ENCODE peak calls at places on chromosomes 3 and 15, in four cellular contexts. S is suprapubic skin, I is sigmoid colon, Z is stomach. M is an unnamed sample.

GRCh38 chr15:73056460-73056859 is 4.2 kb downstream of the NEO1 start:
- DNase-seq in S (no peak), I (no peak), Z (no peak), M (no peak)

GRCh38 chr3:48739955-48740823 is 23.2 kb upstream of the IP6K2 start:
- DNase-seq in S (peak), I (peak), Z (peak), M (peak)

GRCh38 chr3:192899540-192899982 is 18.1 kb downstream of the MB21D2 start:
- DNase-seq in S (no peak), I (no peak), Z (no peak), M (no peak)

GRCh38 chr3:55189359-55189801 is 261.5 kb upstream of the LRTM1 start:
- DNase-seq in S (no peak), I (no peak), Z (no peak), M (no peak)

GRCh38 chr3:183327343-183327742 is 74.3 kb downstream of the B3GNT5 start:
- DNase-seq in S (no peak), I (no peak), Z (no peak), M (no peak)

GRCh38 chr3:36677331-36678007 is 86.9 kb downstream of the DCLK3 start:
- DNase-seq in S (no peak), I (no peak), Z (no peak), M (no peak)

GRCh38 chr3:71784914-71785593 is at the start of gene PROK2:
- DNase-seq in S (no peak), I (no peak), Z (no peak), M (no peak)

GRCh38 chr15:71505962-71506361 is 304.4 kb upstream of the NR2E3 start:
- DNase-seq in S (no peak), I (no peak), Z (no peak), M (no peak)

GRCh38 chr3:58425782-58426181 is 7.8 kb downstream of the PDHB start:
- DNase-seq in S (no peak), I (no peak), Z (no peak), M (no peak)

GRCh38 chr3:190366145-190366544 is 21.8 kb upstream of the CLDN16 start:
- DNase-seq in S (no peak), I (no peak), Z (no peak), M (no peak)

GRCh38 chr15:89822030-89822429 is 7.4 kb upstream of the ANPEP start:
- DNase-seq in S (no peak), I (no peak), Z (no peak), M (no peak)

GRCh38 chr3:196641278-196642058 is 2.0 kb downstream of the NRROS start:
- DNase-seq in S (no peak), I (no peak), Z (no peak), M (no peak)

GRCh38 chr15:85443593-85444328 is 63.4 kb downstream of the AKAP13 start:
- DNase-seq in S (no peak), I (no peak), Z (no peak), M (no peak)

GRCh38 chr3:126654571-126655393 is at the start of gene TXNRD3:
- DNase-seq in S (peak), I (peak), Z (peak), M (peak)

GRCh38 chr3:13414040-13414729 is 5.9 kb downstream of the NUP210 start:
- DNase-seq in S (no peak), I (no peak), Z (peak), M (no peak)

GRCh38 chr3:99373088-99373875 is 265.1 kb upstream of the COL8A1 start:
- DNase-seq in S (no peak), I (no peak), Z (no peak), M (no peak)

GRCh38 chr3:86245360-86245759 is 745.6 kb downstream of the VGLL3 start:
- DNase-seq in S (no peak), I (no peak), Z (no peak), M (no peak)

GRCh38 chr15:50979041-50979440 is 70.6 kb downstream of the AP4E1 start:
- DNase-seq in S (no peak), I (no peak), Z (no peak), M (no peak)

GRCh38 chr3:90184861-90185260 is 1077.4 kb downstream of the EPHA3 start:
- DNase-seq in S (no peak), I (no peak), Z (no peak), M (no peak)

GRCh38 chr15:84961114-84961452 is 20.6 kb upstream of the PDE8A start:
- DNase-seq in S (no peak), I (no peak), Z (no peak), M (no peak)

GRCh38 chr3:16239776-16240175 is 25.0 kb downstream of the DPH3 start:
- DNase-seq in S (no peak), I (no peak), Z (no peak), M (no peak)

GRCh38 chr3:99962703-99963102 is 145.0 kb downstream of the CMSS1 start:
- DNase-seq in S (no peak), I (no peak), Z (no peak), M (no peak)

GRCh38 chr3:20043398-20043797 is 3.2 kb downstream of the KAT2B start:
- DNase-seq in S (peak), I (peak), Z (peak), M (no peak)

GRCh38 chr15:58453931-58454793 is 22.4 kb downstream of the LIPC start:
- DNase-seq in S (no peak), I (peak), Z (no peak), M (no peak)

GRCh38 chr15:29925227-29926082 is 103.2 kb upstream of the TJP1 start:
- DNase-seq in S (no peak), I (peak), Z (peak), M (peak)

GRCh38 chr3:128619146-128619890 is 31.3 kb downstream of the RPN1 start:
- DNase-seq in S (no peak), I (no peak), Z (no peak), M (no peak)

GRCh38 chr3:3600665-3601340 is 198.4 kb upstream of the LRRN1 start:
- DNase-seq in S (no peak), I (no peak), Z (no peak), M (no peak)

GRCh38 chr3:12195231-12195630 is 36.5 kb upstream of the TIMP4 start:
- DNase-seq in S (no peak), I (no peak), Z (no peak), M (no peak)

GRCh38 chr15:33448961-33449611 is 138.3 kb downstream of the RYR3 start:
- DNase-seq in S (no peak), I (no peak), Z (no peak), M (no peak)

GRCh38 chr3:183217548-183218321 is 35.3 kb upstream of the B3GNT5 start:
- DNase-seq in S (no peak), I (no peak), Z (no peak), M (no peak)

GRCh38 chr3:10365791-10366190 is 44.9 kb upstream of the SEC13 start:
- DNase-seq in S (no peak), I (no peak), Z (no peak), M (no peak)

GRCh38 chr3:177491301-177492031 is 294.2 kb upstream of the TBL1XR1 start:
- DNase-seq in S (no peak), I (no peak), Z (no peak), M (no peak)
- TF ChIP-seq EP300 in S (no peak), I (no peak), Z (no peak), M (no peak)

GRCh38 chr3:106728315-106728821 is 648.9 kb upstream of the CCDC54 start:
- DNase-seq in S (no peak), I (no peak), Z (no peak), M (no peak)
- TF ChIP-seq POLR2AphosphoS5 in S (no peak), I (no peak), Z (no peak), M (no peak)

DNA sequence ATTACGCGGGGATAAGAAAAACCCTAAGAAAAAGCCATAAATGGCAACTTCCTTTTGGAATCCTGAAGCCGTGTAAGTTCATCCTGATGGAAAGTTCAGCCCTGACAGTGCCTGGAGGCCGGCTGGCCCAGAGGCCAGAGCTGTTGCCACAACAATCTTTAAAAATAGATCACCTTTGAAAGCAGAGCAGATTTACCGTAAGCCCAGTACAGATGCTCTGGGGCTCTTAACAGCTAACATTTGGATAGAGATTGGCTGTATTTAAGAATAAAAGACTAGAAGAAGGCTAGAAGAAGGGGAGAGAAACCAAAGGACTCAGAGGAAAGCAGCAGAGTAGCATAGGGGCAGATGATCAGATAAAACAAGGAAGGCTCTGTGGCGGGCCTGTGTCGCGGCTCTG is 69.7 kb downstream of the SYNM start:
- DNase-seq in S (no peak), I (peak), Z (no peak), M (no peak)
- TF ChIP-seq EP300 in S (peak), I (peak), Z (peak), M (no peak)

GRCh38 chr15:56918907-56919707 is 663 bp downstream of the TCF12 start:
- DNase-seq in S (peak), I (peak), Z (peak), M (no peak)
- TF ChIP-seq POLR2AphosphoS5 in S (no peak), I (no peak), Z (no peak), M (peak)

DNA sequence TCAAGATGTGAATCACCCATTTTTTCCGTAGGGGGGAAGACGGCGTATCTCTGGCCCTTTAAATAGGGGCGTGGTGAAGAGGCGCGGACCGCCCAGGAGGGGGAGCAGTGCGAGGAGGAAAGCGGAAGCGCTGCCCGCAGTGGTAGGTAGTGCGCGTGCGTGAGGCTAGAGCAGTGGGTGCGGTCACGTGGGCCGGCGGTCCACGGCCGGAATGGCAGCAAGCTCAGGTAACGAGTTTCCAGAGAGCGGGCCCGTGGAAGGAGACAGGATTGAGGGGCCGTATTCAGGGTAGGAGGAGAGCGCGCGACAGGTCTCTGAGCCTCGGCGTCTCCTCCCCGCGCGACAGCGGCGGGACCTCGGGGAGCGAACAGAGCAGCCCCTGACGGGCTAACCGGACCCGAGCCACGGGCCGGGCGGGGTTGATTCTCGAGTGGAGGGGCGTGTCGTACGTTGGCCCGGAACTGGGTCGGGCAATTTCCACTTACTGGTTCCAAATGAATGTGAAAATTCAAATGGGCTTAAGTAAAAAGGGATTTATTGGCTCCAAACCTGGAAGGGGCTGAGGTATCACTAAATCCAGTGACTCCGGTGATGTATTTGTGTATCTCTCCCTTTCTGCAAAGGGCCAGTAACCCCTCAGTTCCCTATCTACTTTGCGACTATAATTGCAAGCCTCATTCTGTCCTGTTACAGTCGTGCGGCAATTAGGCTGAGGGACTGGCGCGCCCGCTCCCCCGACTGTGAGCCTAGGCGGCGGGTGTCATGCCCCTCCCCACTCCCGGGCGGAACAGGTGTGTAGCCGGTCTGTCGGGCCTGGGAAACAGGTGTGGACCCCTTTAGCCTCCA is at the start of gene VPS8:
- DNase-seq in S (peak), I (peak), Z (peak), M (peak)
- TF ChIP-seq EP300 in S (no peak), I (no peak), Z (no peak), M (no peak)

DNA sequence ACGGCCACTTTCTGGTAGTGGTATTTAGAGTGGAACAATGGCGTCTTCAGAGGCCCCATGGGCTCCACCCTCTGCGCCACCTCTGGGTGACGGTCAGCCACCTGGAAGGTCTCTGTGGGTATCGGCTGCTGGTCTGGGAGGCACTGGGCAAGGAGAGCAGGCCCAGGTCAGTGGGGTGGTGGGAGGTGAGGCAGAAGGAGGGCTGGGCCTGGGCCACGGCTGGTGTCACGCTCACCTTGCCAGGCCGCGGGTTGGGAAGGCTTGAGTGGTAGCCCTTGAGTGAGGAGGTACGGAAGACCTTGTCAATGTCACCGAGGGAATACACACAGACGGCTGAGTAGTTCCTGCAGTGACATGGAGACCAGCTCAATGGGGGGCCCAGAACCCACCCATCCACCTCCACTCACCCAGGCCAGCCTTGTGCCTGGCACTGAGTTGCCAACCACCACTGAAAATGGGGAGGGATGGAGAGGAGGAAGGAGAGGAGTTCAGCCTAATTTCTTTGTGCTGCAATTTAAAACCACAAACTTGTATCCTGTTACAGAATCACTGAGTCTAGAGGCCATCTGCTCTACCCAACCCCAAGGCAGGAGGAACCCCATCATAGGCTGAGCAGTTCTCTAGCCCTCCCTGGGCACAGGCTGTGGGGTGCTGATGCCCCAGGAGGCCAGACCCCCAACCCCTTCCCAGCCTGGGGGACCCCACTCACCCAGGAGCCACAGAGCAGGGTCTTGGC is 19.0 kb downstream of the SEMA7A start:
- DNase-seq in S (no peak), I (no peak), Z (no peak), M (no peak)
- TF ChIP-seq POLR2AphosphoS5 in S (no peak), I (no peak), Z (no peak), M (no peak)

DNA sequence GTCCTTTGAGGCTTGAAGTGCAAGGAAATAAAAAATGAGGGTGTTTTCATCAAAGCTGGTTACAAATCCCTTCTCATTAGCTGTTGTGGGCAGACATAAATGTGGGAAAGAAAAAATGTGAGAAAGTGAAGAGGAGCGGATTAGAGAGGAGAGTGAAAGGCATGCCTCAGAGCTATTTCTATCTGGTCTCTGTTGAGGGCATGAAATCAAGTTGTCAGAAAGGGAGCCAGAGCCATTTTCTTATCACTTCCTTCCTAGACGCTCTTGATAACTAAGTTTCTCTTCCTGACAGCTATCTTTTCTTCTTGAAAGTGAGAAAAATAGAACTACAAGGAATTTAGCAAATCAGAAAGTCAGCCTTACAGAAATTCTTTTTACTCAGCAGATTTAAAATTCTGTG is 20.8 kb upstream of the CAPN3 start:
- DNase-seq in S (no peak), I (no peak), Z (no peak), M (no peak)
- TF ChIP-seq EP300 in S (no peak), I (no peak), Z (no peak), M (no peak)

DNA sequence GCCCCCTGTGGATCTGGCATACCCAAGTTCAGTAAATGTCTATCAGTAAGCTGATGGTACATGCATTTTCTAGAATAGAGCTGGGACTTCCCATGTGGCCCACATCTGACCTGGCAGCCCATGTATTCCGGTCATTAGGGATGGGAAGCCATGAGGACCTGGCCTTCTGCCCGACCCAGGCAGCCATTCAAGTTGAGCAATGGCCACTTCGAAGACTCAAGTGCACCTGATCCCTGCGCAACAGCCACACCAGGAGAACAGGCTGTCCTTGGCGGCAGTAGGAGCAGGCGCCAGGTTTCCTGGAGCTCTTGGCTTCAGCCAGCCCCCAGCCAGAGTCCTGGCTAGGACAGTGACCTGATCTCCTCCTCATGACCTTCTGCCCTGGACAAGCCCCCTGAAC is 14.6 kb downstream of the HEMK1 start:
- DNase-seq in S (peak), I (peak), Z (no peak), M (no peak)
- TF ChIP-seq POLR2AphosphoS5 in S (peak), I (peak), Z (peak), M (no peak)

GRCh38 chr3:42246091-42246490 is 19.9 kb downstream of the CCK start:
- DNase-seq in S (no peak), I (no peak), Z (no peak), M (no peak)
- TF ChIP-seq EP300 in S (no peak), I (no peak), Z (no peak), M (no peak)

DNA sequence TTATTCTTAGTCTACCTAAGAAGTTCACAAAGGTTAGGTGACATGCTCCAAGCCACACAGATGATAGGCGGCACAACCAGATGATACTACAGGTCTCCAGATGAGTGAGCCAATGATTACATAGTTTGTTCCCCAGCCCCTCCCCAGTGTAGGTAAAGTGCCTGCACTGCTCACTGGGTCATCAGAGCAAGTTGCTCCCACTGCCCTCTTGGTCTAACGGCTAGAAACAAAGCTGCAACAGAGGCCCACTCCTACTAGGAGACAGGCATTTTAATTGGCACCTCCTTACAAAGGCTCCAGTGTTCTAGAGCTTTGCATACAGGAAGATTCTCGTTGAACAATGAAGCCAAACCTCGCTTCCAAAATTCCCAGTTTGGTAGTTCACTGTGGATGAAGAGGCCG is 47.3 kb downstream of the TMEM44 start:
- DNase-seq in S (no peak), I (no peak), Z (no peak), M (no peak)
- TF ChIP-seq POLR2AphosphoS5 in S (no peak), I (no peak), Z (no peak), M (no peak)

M was measured in H1.